ENCODE peak calls at places on chromosome X, in five cellular contexts. B is T-helper 2 cell; M is amniotic stem cell; W is stimulated activated CD4-positive, alpha-beta T cell treated with anti-CD3 and anti-CD28 coated beads, Interleukin-4, amount 100 ng/mL, for 24 hours; X is NCI-H1092. T is an unnamed sample.

GRCh38 chrX:10685923-10686595 is 65.7 kb upstream of the MID1 start:
- DNase-seq in M (no peak), X (no peak), W (no peak), B (no peak), T (no peak)

GRCh38 chrX:29275928-29276327 is 688.7 kb downstream of the IL1RAPL1 start:
- DNase-seq in W (no peak), X (no peak), M (no peak), B (no peak), T (no peak)

GRCh38 chrX:86263526-86263925 is 115.3 kb downstream of the DACH2 start:
- DNase-seq in X (no peak), M (no peak), B (no peak), W (no peak), T (no peak)

GRCh38 chrX:68402094-68402493 is 31.2 kb downstream of the OPHN1 start:
- DNase-seq in X (no peak), M (no peak), W (no peak), B (no peak), T (no peak)

GRCh38 chrX:88146577-88146976 is 600.4 kb upstream of the CPXCR1 start:
- DNase-seq in M (no peak), B (no peak), X (no peak), W (no peak), T (no peak)

GRCh38 chrX:143788265-143788664 is 67.7 kb upstream of the SPANXN2 start:
- DNase-seq in M (no peak), X (peak), W (no peak), B (no peak), T (peak)

GRCh38 chrX:103215037-103215767 is at the start of gene BEX4:
- DNase-seq in X (peak), W (peak), M (peak), B (peak), T (peak)

GRCh38 chrX:19879742-19880378 is 7.5 kb downstream of the SH3KBP1 start:
- DNase-seq in M (no peak), B (no peak), X (no peak), W (no peak), T (no peak)

GRCh38 chrX:30570505-30570904 is 7.1 kb downstream of the TASL start:
- DNase-seq in B (no peak), M (no peak), X (peak), W (no peak), T (peak)

GRCh38 chrX:18672008-18672407 is at the start of gene RS1:
- DNase-seq in B (no peak), X (no peak), W (no peak), M (no peak), T (no peak)

GRCh38 chrX:65750674-65751469 is 83.4 kb downstream of the MSN start:
- DNase-seq in B (no peak), X (no peak), M (no peak), W (peak), T (no peak)